ENCODE peak calls at places on chromosomes 12 and 14, in four cellular contexts. F is IMR-90, E is stomach, Y is vagina. N is an unnamed sample.

GRCh38 chr12:124884587-124885438 is 21.1 kb upstream of the SCARB1 start:
- DNase-seq in Y (no peak), E (peak; percentile 71), F (no peak), N (peak; percentile 75)

GRCh38 chr12:75542942-75543341 is 31.5 kb upstream of the KRR1 start:
- DNase-seq in F (peak; percentile 71), E (no peak), Y (no peak), N (no peak)

GRCh38 chr14:60266021-60266937 is 17.3 kb downstream of the PPM1A start:
- DNase-seq in F (no peak), Y (no peak), E (no peak), N (peak; percentile 58)

GRCh38 chr14:28297559-28297958 is 469.0 kb upstream of the FOXG1 start:
- DNase-seq in Y (no peak), E (no peak), F (no peak), N (no peak)

GRCh38 chr14:51369814-51370213 is 129.8 kb downstream of the TMX1 start:
- DNase-seq in Y (no peak), F (no peak), E (no peak), N (peak; percentile 38)

GRCh38 chr12:116454950-116455447 is 104.2 kb upstream of the MAP1LC3B2 start:
- DNase-seq in F (peak; percentile 96), Y (no peak), E (no peak), N (no peak)

GRCh38 chr14:90554341-90554740 is 157.5 kb downstream of the CALM1 start:
- DNase-seq in F (no peak), E (peak; percentile 85), Y (no peak), N (no peak)

GRCh38 chr12:59088673-59089072 is 168.4 kb upstream of the LRIG3 start:
- DNase-seq in F (peak; percentile 48), Y (no peak), E (no peak), N (no peak)

GRCh38 chr12:108640802-108641445 is 7.2 kb upstream of the SELPLG start:
- DNase-seq in Y (no peak), E (peak; percentile 51), F (peak; percentile 59), N (peak; percentile 92)

GRCh38 chr12:117342682-117343081 is 18.7 kb downstream of the NOS1 start:
- DNase-seq in Y (no peak), E (no peak), F (no peak), N (no peak)

GRCh38 chr12:115338566-115339294 is 654.8 kb upstream of the TBX3 start:
- DNase-seq in Y (no peak), E (no peak), F (no peak), N (no peak)

GRCh38 chr12:113482334-113482733 is 10.7 kb upstream of the LHX5 start:
- DNase-seq in Y (no peak), F (no peak), E (no peak), N (no peak)

GRCh38 chr12:89762498-89763170 is 54.0 kb upstream of the ATP2B1 start:
- DNase-seq in E (no peak), F (no peak), Y (no peak), N (peak; percentile 27)

GRCh38 chr12:110245278-110245868 is 35.7 kb upstream of the ATP2A2 start:
- DNase-seq in E (peak; percentile 72), Y (no peak), F (no peak), N (peak; percentile 41)

GRCh38 chr14:67510121-67510520 is 21.6 kb upstream of the TMEM229B start:
- DNase-seq in E (no peak), F (peak; percentile 30), Y (no peak), N (no peak)

GRCh38 chr14:20428010-20428365 is 8.0 kb downstream of the KLHL33 start:
- DNase-seq in E (no peak), F (no peak), Y (no peak), N (no peak)

GRCh38 chr12:93040367-93040766 is 111.3 kb upstream of the EEA1 start:
- DNase-seq in Y (no peak), E (no peak), F (no peak), N (no peak)

GRCh38 chr12:112406519-112407488 is 2.6 kb downstream of the RPL6 start:
- DNase-seq in E (no peak), F (no peak), Y (no peak), N (no peak)
- TF ChIP-seq POLR2A in E (no peak), F (no peak), Y (no peak), N (no peak)

GRCh38 chr12:52279683-52280318 is 5.4 kb downstream of the KRT86 start:
- DNase-seq in E (peak; percentile 23), F (peak; percentile 13), Y (no peak), N (no peak)

GRCh38 chr12:52280319-52280795 is 5.9 kb downstream of the KRT86 start:
- DNase-seq in F (peak; percentile 94), Y (peak; percentile 98), E (peak; percentile 66), N (peak; percentile 60)

GRCh38 chr12:52278931-52279682 is 4.7 kb downstream of the KRT86 start:
- DNase-seq in F (peak; percentile 65), Y (peak; percentile 88), E (peak; percentile 85), N (peak; percentile 80)

GRCh38 chr12:52278530-52278929 is 4.1 kb downstream of the KRT86 start:
- DNase-seq in F (no peak), E (peak; percentile 22), Y (no peak), N (no peak)

DNA sequence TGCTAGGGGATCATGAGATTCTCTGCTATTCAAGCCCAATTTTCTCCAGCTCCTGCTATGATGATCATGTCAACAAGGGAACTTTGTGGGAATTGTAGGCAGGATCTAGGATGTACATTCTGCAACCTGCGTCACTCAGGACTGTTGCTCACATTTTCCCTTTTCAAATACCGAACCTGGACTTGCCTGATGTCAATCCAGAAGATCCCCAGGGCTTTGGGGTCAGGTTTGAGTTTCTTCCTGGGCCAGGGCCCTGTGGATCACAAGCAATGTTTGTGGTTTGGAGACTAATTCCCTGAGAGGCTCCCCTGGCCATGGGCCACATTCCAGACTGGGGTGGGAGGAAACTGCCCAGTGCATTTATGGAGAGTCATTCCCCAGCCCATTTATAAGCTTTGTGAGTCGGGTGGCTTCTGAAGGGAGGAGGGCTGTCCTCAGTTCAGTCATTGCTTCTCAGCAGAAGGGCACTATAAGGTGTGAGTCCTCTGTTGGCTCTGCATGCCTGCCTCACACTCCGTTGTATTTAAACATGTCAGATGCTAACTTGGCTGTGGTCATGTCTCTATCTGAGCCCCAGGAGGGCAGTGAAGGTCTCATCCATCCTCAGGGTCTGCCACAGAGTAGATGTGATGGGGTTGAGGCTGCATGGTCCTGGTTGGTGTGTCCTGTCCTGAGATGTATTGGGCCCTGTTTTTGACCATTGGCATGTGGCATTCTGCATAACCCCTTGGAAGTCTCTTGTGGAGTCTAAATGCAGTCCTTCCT is 6.5 kb downstream of the KRT86 start:
- DNase-seq in E (peak; percentile 47), F (peak; percentile 97), Y (peak; percentile 95), N (no peak)
- TF ChIP-seq POLR2A in E (no peak), F (peak; percentile 72), Y (no peak), N (no peak)

GRCh38 chr14:61322799-61323290 is 1.5 kb downstream of the PRKCH start:
- DNase-seq in F (peak; percentile 2), E (no peak), Y (no peak), N (no peak)

GRCh38 chr14:61320806-61321384 is 484 bp upstream of the PRKCH start:
- DNase-seq in E (no peak), Y (no peak), F (no peak), N (no peak)

GRCh38 chr14:61319706-61320105 is 1.7 kb upstream of the PRKCH start:
- DNase-seq in Y (no peak), F (no peak), E (no peak), N (no peak)

GRCh38 chr14:61322011-61322798 is 826 bp downstream of the PRKCH start:
- DNase-seq in F (no peak), E (peak; percentile 73), Y (no peak), N (peak; percentile 12)

DNA sequence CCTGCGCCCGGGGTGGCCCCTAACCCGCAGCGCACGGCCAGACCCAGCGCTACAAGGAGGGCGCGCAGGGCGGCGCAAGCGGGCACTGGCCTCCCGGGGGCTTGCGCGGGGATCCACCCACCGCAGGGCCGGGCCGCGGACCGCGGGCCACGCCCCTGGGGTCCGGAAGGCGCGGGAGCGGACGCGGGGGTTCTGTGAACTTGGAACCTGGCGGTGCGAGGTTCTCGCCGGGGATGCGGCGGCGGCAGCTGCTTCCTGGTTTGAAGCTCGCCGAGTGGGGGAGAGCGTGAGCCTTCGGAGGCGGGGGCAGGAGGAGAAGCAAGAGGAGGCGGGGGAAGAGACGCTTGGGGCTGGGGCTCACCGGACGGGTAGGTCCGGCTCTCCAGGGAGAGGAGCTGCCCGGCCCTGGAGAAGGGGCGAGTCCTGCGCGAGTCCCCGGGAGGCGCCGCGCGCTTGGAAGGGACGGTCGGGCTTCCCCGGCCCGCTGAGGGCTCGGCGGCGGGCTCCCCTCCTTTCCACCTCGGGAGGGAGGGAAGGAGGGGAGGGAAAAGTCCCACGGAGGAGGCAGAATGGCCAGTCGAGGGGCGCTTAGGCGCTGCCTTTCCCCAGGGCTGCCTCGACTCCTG is at the start of gene PRKCH:
- DNase-seq in E (peak; percentile 76), Y (no peak), F (peak; percentile 25), N (peak; percentile 52)
- TF ChIP-seq POLR2A in E (no peak), Y (peak; percentile 36), F (no peak), N (peak; percentile 22)

DNA sequence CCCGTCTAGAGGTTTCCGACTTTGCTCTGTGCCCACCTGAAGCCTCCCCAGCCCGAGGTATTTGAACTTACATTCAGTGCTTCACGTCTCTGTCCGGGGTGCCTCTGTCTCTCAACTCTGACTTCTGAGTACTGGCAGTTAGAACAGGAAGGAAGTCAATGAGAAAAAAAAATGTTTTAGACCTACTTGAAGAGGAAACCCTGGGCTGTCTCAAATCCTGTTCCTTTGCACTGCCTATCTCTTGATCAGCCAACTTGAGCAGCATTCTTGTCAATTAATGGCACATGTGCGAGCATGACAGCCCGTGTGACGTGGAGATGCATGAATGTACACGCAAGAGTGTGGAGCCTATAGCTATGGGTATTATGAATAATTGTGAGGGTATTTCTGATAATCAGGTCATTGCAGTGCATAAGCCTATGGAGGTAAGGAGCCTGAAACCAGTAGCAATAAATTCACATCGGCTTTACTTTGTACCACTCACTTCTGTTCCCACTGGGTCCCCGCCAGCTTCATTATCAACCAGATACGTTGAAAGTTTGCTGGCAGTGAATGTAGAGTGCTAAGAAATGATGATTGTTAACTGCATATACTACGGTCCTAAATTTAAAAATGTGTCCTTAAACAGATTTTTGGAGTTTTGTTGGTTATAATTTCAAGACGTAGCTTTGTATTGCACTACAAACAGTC is at the start of gene ARHGDIB:
- DNase-seq in E (peak; percentile 51), Y (no peak), F (no peak), N (peak; percentile 85)
- TF ChIP-seq POLR2A in E (no peak), Y (peak; percentile 9), F (no peak), N (peak; percentile 86)

GRCh38 chr12:69714542-69714941 is 15.4 kb upstream of the BEST3 start:
- DNase-seq in F (no peak), E (no peak), Y (no peak), N (no peak)
- TF ChIP-seq POLR2A in F (no peak), E (no peak), Y (no peak), N (no peak)

DNA sequence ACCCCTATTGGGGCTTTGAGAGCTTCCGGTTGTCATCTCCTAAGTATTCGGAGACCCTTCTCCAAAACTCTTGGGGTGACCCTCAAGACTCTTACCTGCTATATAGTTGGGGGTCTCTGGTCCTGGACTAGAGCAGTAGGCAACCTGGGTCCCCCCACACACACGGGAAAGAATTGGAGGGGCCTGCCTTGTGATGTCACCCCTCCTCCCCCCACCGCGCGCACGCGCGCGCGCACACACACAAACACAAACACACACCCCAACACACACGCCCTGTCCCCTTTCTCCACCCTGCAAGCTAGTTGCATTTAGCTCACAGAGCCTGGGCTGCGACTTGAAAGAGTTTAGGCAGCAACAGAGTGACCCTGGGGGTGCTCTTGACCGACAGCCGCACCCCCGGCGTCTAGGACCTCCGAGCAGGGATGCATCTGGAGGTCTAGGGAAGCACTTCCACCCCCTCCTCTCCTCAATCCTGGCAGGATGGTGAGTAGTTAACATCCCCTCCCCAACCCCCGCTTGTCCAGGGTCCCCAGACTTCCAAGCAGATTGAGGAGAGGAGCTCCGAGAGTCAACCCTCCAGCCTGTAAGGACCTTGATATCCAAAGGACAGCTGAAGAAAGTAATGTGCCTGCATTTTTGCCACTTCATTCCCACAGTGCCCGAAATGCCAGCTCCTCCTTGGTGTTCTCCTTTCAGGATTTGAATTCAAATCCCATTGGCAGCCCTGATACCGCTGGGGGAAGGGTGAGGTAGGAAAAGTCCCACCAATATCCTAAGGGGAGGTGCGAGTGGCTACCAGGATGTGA is 1.4 kb upstream of the DNAJC14 start:
- DNase-seq in Y (peak; percentile 93), E (peak; percentile 67), F (peak; percentile 56), N (peak; percentile 86)
- TF ChIP-seq POLR2A in Y (peak; percentile 83), E (no peak), F (no peak), N (peak; percentile 45)

N was measured in erythroblast.